ENCODE peak calls at places on chromosomes 13 and 19, in four cellular contexts. One of them, this sample, is unnamed.

GRCh38 chr13:46866150-46866549 is 30.7 kb downstream of the HTR2A start:
- DNase-seq in frontal cortex: no peak
- DNase-seq in activated naive CD8-positive, alpha-beta T cell treated with anti-CD3 and anti-CD28 coated beads, Interleukin-2, amount 50 U/mL, for 24 hours: no peak
- DNase-seq in head of caudate nucleus: peak; percentile 20
- DNase-seq in this sample: peak; percentile 32

GRCh38 chr13:40172149-40172591 is 494.3 kb downstream of the FOXO1 start:
- DNase-seq in head of caudate nucleus: no peak
- DNase-seq in frontal cortex: no peak
- DNase-seq in activated naive CD8-positive, alpha-beta T cell treated with anti-CD3 and anti-CD28 coated beads, Interleukin-2, amount 50 U/mL, for 24 hours: no peak
- DNase-seq in this sample: no peak

GRCh38 chr19:42410371-42410770 is 16.8 kb downstream of the LIPE start:
- DNase-seq in frontal cortex: no peak
- DNase-seq in head of caudate nucleus: no peak
- DNase-seq in activated naive CD8-positive, alpha-beta T cell treated with anti-CD3 and anti-CD28 coated beads, Interleukin-2, amount 50 U/mL, for 24 hours: no peak
- DNase-seq in this sample: no peak

GRCh38 chr19:15640294-15640903 is at the start of gene CYP4F3:
- DNase-seq in activated naive CD8-positive, alpha-beta T cell treated with anti-CD3 and anti-CD28 coated beads, Interleukin-2, amount 50 U/mL, for 24 hours: no peak
- DNase-seq in frontal cortex: no peak
- DNase-seq in head of caudate nucleus: no peak
- DNase-seq in this sample: no peak

GRCh38 chr19:5078666-5079409 is 109.9 kb downstream of the KDM4B start:
- DNase-seq in frontal cortex: peak; percentile 71
- DNase-seq in head of caudate nucleus: peak; percentile 45
- DNase-seq in activated naive CD8-positive, alpha-beta T cell treated with anti-CD3 and anti-CD28 coated beads, Interleukin-2, amount 50 U/mL, for 24 hours: no peak
- DNase-seq in this sample: no peak

GRCh38 chr19:13712767-13713201 is 51.5 kb upstream of the MRI1 start:
- DNase-seq in frontal cortex: no peak
- DNase-seq in activated naive CD8-positive, alpha-beta T cell treated with anti-CD3 and anti-CD28 coated beads, Interleukin-2, amount 50 U/mL, for 24 hours: no peak
- DNase-seq in head of caudate nucleus: peak; percentile 18
- DNase-seq in this sample: peak; percentile 61

GRCh38 chr19:57171551-57172081 is 4.3 kb upstream of the DUXA start:
- DNase-seq in activated naive CD8-positive, alpha-beta T cell treated with anti-CD3 and anti-CD28 coated beads, Interleukin-2, amount 50 U/mL, for 24 hours: no peak
- DNase-seq in frontal cortex: peak; percentile 60
- DNase-seq in head of caudate nucleus: peak; percentile 60
- DNase-seq in this sample: peak; percentile 61

GRCh38 chr13:51260154-51260553 is 38.0 kb downstream of the FAM124A start:
- DNase-seq in frontal cortex: no peak
- DNase-seq in head of caudate nucleus: no peak
- DNase-seq in activated naive CD8-positive, alpha-beta T cell treated with anti-CD3 and anti-CD28 coated beads, Interleukin-2, amount 50 U/mL, for 24 hours: no peak
- DNase-seq in this sample: no peak

GRCh38 chr13:23656637-23657036 is 86.4 kb downstream of the TNFRSF19 start:
- DNase-seq in activated naive CD8-positive, alpha-beta T cell treated with anti-CD3 and anti-CD28 coated beads, Interleukin-2, amount 50 U/mL, for 24 hours: no peak
- DNase-seq in frontal cortex: no peak
- DNase-seq in head of caudate nucleus: no peak
- DNase-seq in this sample: peak; percentile 19

GRCh38 chr13:22880756-22881701 is 299.8 kb upstream of the SGCG start:
- DNase-seq in activated naive CD8-positive, alpha-beta T cell treated with anti-CD3 and anti-CD28 coated beads, Interleukin-2, amount 50 U/mL, for 24 hours: no peak
- DNase-seq in head of caudate nucleus: no peak
- DNase-seq in frontal cortex: no peak
- DNase-seq in this sample: no peak

GRCh38 chr19:33497151-33497777 is 24.3 kb downstream of the PEPD start:
- DNase-seq in activated naive CD8-positive, alpha-beta T cell treated with anti-CD3 and anti-CD28 coated beads, Interleukin-2, amount 50 U/mL, for 24 hours: no peak
- DNase-seq in head of caudate nucleus: no peak
- DNase-seq in frontal cortex: no peak
- DNase-seq in this sample: no peak

GRCh38 chr19:38535212-38535611 is 82.5 kb downstream of the MAP4K1 start:
- DNase-seq in activated naive CD8-positive, alpha-beta T cell treated with anti-CD3 and anti-CD28 coated beads, Interleukin-2, amount 50 U/mL, for 24 hours: no peak
- DNase-seq in head of caudate nucleus: no peak
- DNase-seq in frontal cortex: no peak
- DNase-seq in this sample: no peak

GRCh38 chr13:51980918-51981317 is 30.3 kb downstream of the ATP7B start:
- DNase-seq in head of caudate nucleus: no peak
- DNase-seq in frontal cortex: no peak
- DNase-seq in activated naive CD8-positive, alpha-beta T cell treated with anti-CD3 and anti-CD28 coated beads, Interleukin-2, amount 50 U/mL, for 24 hours: no peak
- DNase-seq in this sample: no peak

GRCh38 chr19:45995715-45996385 is 583 bp downstream of the CCDC61 start:
- DNase-seq in activated naive CD8-positive, alpha-beta T cell treated with anti-CD3 and anti-CD28 coated beads, Interleukin-2, amount 50 U/mL, for 24 hours: no peak
- DNase-seq in head of caudate nucleus: no peak
- DNase-seq in frontal cortex: no peak
- DNase-seq in this sample: no peak

GRCh38 chr13:21735621-21736401 is 64.9 kb downstream of the FGF9 start:
- DNase-seq in head of caudate nucleus: no peak
- DNase-seq in activated naive CD8-positive, alpha-beta T cell treated with anti-CD3 and anti-CD28 coated beads, Interleukin-2, amount 50 U/mL, for 24 hours: no peak
- DNase-seq in frontal cortex: no peak
- DNase-seq in this sample: peak; percentile 69

GRCh38 chr13:52852444-52852843 is 4.0 kb upstream of the PCDH8 start:
- DNase-seq in frontal cortex: no peak
- DNase-seq in head of caudate nucleus: no peak
- DNase-seq in activated naive CD8-positive, alpha-beta T cell treated with anti-CD3 and anti-CD28 coated beads, Interleukin-2, amount 50 U/mL, for 24 hours: no peak
- DNase-seq in this sample: no peak

This sample was measured in astrocyte of the hippocampus.